ENCODE peak calls at places on chromosomes 6 and 20, in nine cellular contexts. P is HTR-8/SVneo; S is stimulated activated naive CD8-positive, alpha-beta T cell treated with anti-CD3 and anti-CD28 coated beads, Interleukin-15, Interleukin-2, amounts not matched to agents 100 U/mL and 50 U/mL, for 24 hours; C is activated gamma-delta T cell treated with anti-CD3 and anti-CD28 coated beads, Interleukin-2, amount 50 U/mL, for 16 hours; K is amniotic stem cell; B is HEK293T; Y is NCI-H1436; H is pons; X is ELR. J is an unnamed sample.
A peak's percentile ranks its signal among the peaks of the same experiment; 100 is the strongest.

GRCh38 chr6:146029573-146030184 is 817 bp downstream of the GRM1 start:
- DNase-seq in P (no peak), S (no peak), C (no peak), K (no peak), B (no peak), Y (no peak), H (no peak), X (no peak), J (no peak)

GRCh38 chr6:84028350-84028749 is 5.2 kb upstream of the MRAP2 start:
- DNase-seq in P (no peak), S (no peak), C (no peak), K (no peak), B (no peak), Y (no peak), H (no peak), X (no peak), J (no peak)

GRCh38 chr20:8994045-8994444 is 74.8 kb upstream of the PLCB4 start:
- DNase-seq in P (no peak), S (no peak), C (no peak), K (no peak), B (no peak), Y (no peak), H (no peak), X (no peak), J (no peak)

GRCh38 chr6:53358440-53359087 is 9.8 kb upstream of the ELOVL5 start:
- DNase-seq in P (no peak), S (no peak), C (no peak), K (no peak), B (no peak), Y (no peak), H (no peak), X (no peak), J (no peak)

GRCh38 chr6:119602215-119603178 is 252.9 kb upstream of the MAN1A1 start:
- DNase-seq in P (no peak), S (no peak), C (no peak), K (peak; percentile 15), B (no peak), Y (no peak), H (no peak), X (peak; percentile 80), J (no peak)

GRCh38 chr6:127146935-127147334 is 28.5 kb downstream of the RSPO3 start:
- DNase-seq in P (no peak), S (no peak), C (no peak), K (no peak), B (peak; percentile 19), Y (no peak), H (no peak), X (peak; percentile 82), J (no peak)

GRCh38 chr6:11277275-11278206 is 45.1 kb upstream of the NEDD9 start:
- DNase-seq in P (peak; percentile 78), S (peak; percentile 22), C (no peak), K (no peak), B (no peak), Y (no peak), H (no peak), X (peak; percentile 49), J (peak; percentile 24)

GRCh38 chr6:10633216-10633615 is 61.2 kb downstream of the C6orf52 start:
- DNase-seq in P (peak; percentile 71), S (no peak), C (no peak), K (no peak), B (no peak), Y (no peak), H (no peak), X (peak; percentile 97), J (peak; percentile 12)

GRCh38 chr6:35534396-35535170 is 21.9 kb upstream of the TULP1 start:
- DNase-seq in P (no peak), S (no peak), C (no peak), K (no peak), B (no peak), Y (no peak), H (no peak), X (no peak), J (no peak)

GRCh38 chr6:30862156-30862875 is 22.0 kb upstream of the DDR1 start:
- DNase-seq in P (peak; percentile 46), S (no peak), C (no peak), K (no peak), B (no peak), Y (no peak), H (no peak), X (no peak), J (no peak)

GRCh38 chr6:122654016-122654415 is 43.8 kb downstream of the PKIB start:
- DNase-seq in P (no peak), S (no peak), C (no peak), K (no peak), B (no peak), Y (no peak), H (no peak), X (no peak), J (no peak)

J was measured in activated CD4-positive, alpha-beta T cell treated with anti-CD3 and anti-CD28 coated beads for 48 hours.